ENCODE peak calls at places on chromosomes 3 and 15, in eight cellular contexts. V is NCI-H345; F is brain microvascular endothelial cell; D is activated effector memory CD4-positive, alpha-beta T cell treated with Interleukin-2 at 50 U/mL for 16 hours; K is GM10248; E is stimulated activated CD4-positive, alpha-beta T cell treated with anti-CD3 and anti-CD28 coated beads, Interleukin-4, amount 100 ng/mL, for 4 hours; I is DMS153; G is activated B cell treated with CpG ODN at 0.5 μM for 24 hours. Q is an unnamed sample.

GRCh38 chr3:65356331-65357286 is 668.8 kb upstream of the ADAMTS9 start:
- DNase-seq in E (no peak), D (no peak), F (peak), G (no peak), V (no peak), K (no peak), I (no peak), Q (no peak)

GRCh38 chr3:84510007-84510406 is 448.8 kb upstream of the CADM2 start:
- DNase-seq in I (no peak), D (no peak), E (no peak), V (no peak), G (no peak), K (no peak), F (no peak), Q (no peak)

GRCh38 chr3:193656445-193656844 is 63.4 kb downstream of the OPA1 start:
- DNase-seq in F (no peak), K (no peak), I (no peak), G (no peak), V (no peak), D (no peak), E (no peak), Q (no peak)

GRCh38 chr15:40928975-40929729 is at the start of gene DLL4:
- DNase-seq in K (peak), D (no peak), F (peak), G (peak), E (peak), V (peak), I (peak), Q (peak)

GRCh38 chr15:64010719-64011118 is 35.6 kb downstream of the DAPK2 start:
- DNase-seq in I (peak), K (peak), D (peak), G (peak), V (peak), F (peak), E (peak), Q (peak)

GRCh38 chr15:91422704-91423254 is 322.7 kb downstream of the SV2B start:
- DNase-seq in D (peak), F (no peak), I (no peak), K (no peak), V (no peak), E (no peak), G (no peak), Q (no peak)

GRCh38 chr15:61584410-61584809 is 355.3 kb upstream of the RORA start:
- DNase-seq in V (no peak), F (no peak), D (no peak), E (no peak), G (no peak), I (no peak), K (no peak), Q (no peak)

GRCh38 chr3:114668099-114668498 is 374.3 kb downstream of the TIGIT start:
- DNase-seq in I (peak), D (no peak), V (no peak), G (no peak), F (no peak), K (no peak), E (no peak), Q (no peak)

GRCh38 chr3:185402561-185402960 is 39.6 kb downstream of the MAP3K13 start:
- DNase-seq in G (no peak), K (no peak), F (no peak), D (no peak), I (peak), E (no peak), V (no peak), Q (no peak)